ENCODE peak calls at places on chromosomes 6 and 20, in four cellular contexts. F is adrenal gland, S is Peyer's patch, E is iPS DF 6.9. Z is an unnamed sample.

GRCh38 chr6:111038534-111039252 is 48.6 kb upstream of the SLC16A10 start:
- DNase-seq in F (no peak), S (no peak), E (no peak), Z (no peak)

GRCh38 chr6:150204705-150205472 is 62.0 kb downstream of the PPP1R14C start:
- DNase-seq in F (no peak), S (no peak), E (no peak), Z (no peak)

GRCh38 chr6:24147453-24148153 is 21.6 kb downstream of the NRSN1 start:
- DNase-seq in F (no peak), S (no peak), E (no peak), Z (no peak)

GRCh38 chr6:135759831-135760230 is 91.7 kb upstream of the PDE7B start:
- DNase-seq in F (no peak), S (no peak), E (peak; percentile 11), Z (no peak)

GRCh38 chr6:42441661-42442081 is 10.1 kb downstream of the TRERF1 start:
- DNase-seq in F (peak; percentile 51), S (peak; percentile 42), E (no peak), Z (no peak)

GRCh38 chr6:82554706-82555105 is 191.1 kb downstream of the TPBG start:
- DNase-seq in F (no peak), S (no peak), E (no peak), Z (no peak)

GRCh38 chr6:33343953-33344611 is 26.5 kb upstream of the ZBTB22 start:
- DNase-seq in F (no peak), S (peak; percentile 81), E (no peak), Z (no peak)

GRCh38 chr20:20603339-20603990 is 109.0 kb downstream of the RALGAPA2 start:
- DNase-seq in F (no peak), S (no peak), E (no peak), Z (no peak)

GRCh38 chr6:137890983-137891537 is 24.0 kb downstream of the TNFAIP3 start:
- DNase-seq in F (no peak), S (no peak), E (no peak), Z (no peak)

GRCh38 chr20:64180673-64181072 is 16.4 kb downstream of the MYT1 start:
- DNase-seq in F (no peak), S (no peak), E (no peak), Z (no peak)

GRCh38 chr20:44730441-44730840 is 15.2 kb upstream of the KCNK15 start:
- DNase-seq in F (no peak), S (no peak), E (no peak), Z (no peak)

GRCh38 chr6:32436995-32437836 is 2.5 kb upstream of the HLA-DRA start:
- DNase-seq in F (no peak), S (no peak), E (no peak), Z (no peak)

GRCh38 chr6:134293659-134294161 is 24.2 kb downstream of the SGK1 start:
- DNase-seq in F (no peak), S (no peak), E (no peak), Z (no peak)

GRCh38 chr20:2698912-2699311 is 6.3 kb downstream of the EBF4 start:
- DNase-seq in F (peak; percentile 39), S (no peak), E (no peak), Z (no peak)

GRCh38 chr6:5416250-5416649 is 154.9 kb downstream of the FARS2 start:
- DNase-seq in F (no peak), S (no peak), E (no peak), Z (no peak)

GRCh38 chr6:143325379-143326140 is 124.9 kb downstream of the ADAT2 start:
- DNase-seq in F (no peak), S (no peak), E (no peak), Z (no peak)

GRCh38 chr6:22334778-22335177 is 37.9 kb upstream of the PRL start:
- DNase-seq in F (no peak), S (no peak), E (no peak), Z (no peak)

GRCh38 chr6:32965901-32966300 is 2.5 kb upstream of the BRD2 start:
- DNase-seq in F (no peak), S (no peak), E (no peak), Z (no peak)

GRCh38 chr6:170128811-170129681 is 161.8 kb downstream of the DLL1 start:
- DNase-seq in F (no peak), S (peak; percentile 27), E (no peak), Z (peak; percentile 13)

GRCh38 chr6:131758920-131759319 is 48.1 kb upstream of the CTAGE9 start:
- DNase-seq in F (no peak), S (no peak), E (no peak), Z (no peak)

GRCh38 chr20:56400001-56400640 is 7.7 kb downstream of the CSTF1 start:
- DNase-seq in F (peak; percentile 78), S (peak; percentile 79), E (peak; percentile 37), Z (peak; percentile 85)

GRCh38 chr6:70547313-70547712 is 19.4 kb upstream of the SDHAF4 start:
- DNase-seq in F (no peak), S (no peak), E (no peak), Z (no peak)

GRCh38 chr6:149185799-149186357 is 131.6 kb upstream of the TAB2 start:
- DNase-seq in F (no peak), S (no peak), E (no peak), Z (no peak)

GRCh38 chr6:143773503-143773902 is 69.6 kb upstream of the LTV1 start:
- DNase-seq in F (no peak), S (no peak), E (no peak), Z (no peak)

GRCh38 chr6:155108070-155108815 is 113.1 kb downstream of the TIAM2 start:
- DNase-seq in F (no peak), S (no peak), E (no peak), Z (no peak)

GRCh38 chr6:52415917-52416628 is 4.1 kb upstream of the EFHC1 start:
- DNase-seq in F (no peak), S (no peak), E (no peak), Z (no peak)

GRCh38 chr6:9192405-9192909 is 757.1 kb upstream of the SLC35B3 start:
- DNase-seq in F (no peak), S (no peak), E (no peak), Z (no peak)

GRCh38 chr6:9195322-9195721 is 760.0 kb upstream of the SLC35B3 start:
- DNase-seq in F (no peak), S (no peak), E (no peak), Z (no peak)

GRCh38 chr6:9200712-9201111 is 765.4 kb upstream of the SLC35B3 start:
- DNase-seq in F (no peak), S (no peak), E (no peak), Z (no peak)

GRCh38 chr6:9197726-9198125 is 762.4 kb upstream of the SLC35B3 start:
- DNase-seq in F (no peak), S (no peak), E (no peak), Z (no peak)
- H3K9me3 ChIP-seq in F (no peaks in the 10 kb centered on the region), S (no peaks in the 10 kb centered on the region), E (no peaks in the 10 kb centered on the region), Z (no peaks in the 10 kb centered on the region)

GRCh38 chr20:17963114-17963897 is 5.3 kb downstream of the SNX5 start:
- DNase-seq in F (no peak), S (peak; percentile 46), E (no peak), Z (no peak)

GRCh38 chr20:17961600-17961965 is 7.0 kb downstream of the SNX5 start:
- DNase-seq in F (no peak), S (no peak), E (no peak), Z (no peak)

GRCh38 chr20:17958326-17959256 is 10.0 kb downstream of the SNX5 start:
- DNase-seq in F (no peak), S (no peak), E (no peak), Z (no peak)

GRCh38 chr20:17959257-17959627 is 9.4 kb downstream of the SNX5 start:
- DNase-seq in F (no peak), S (no peak), E (no peak), Z (no peak)

GRCh38 chr20:17960927-17961599 is 7.5 kb downstream of the SNX5 start:
- DNase-seq in F (no peak), S (peak; percentile 58), E (no peak), Z (peak; percentile 35)
- H3K4me1 ChIP-seq in F (peaks cover 87% of the 10 kb centered on the region), S (peaks cover 85% of the 10 kb centered on the region), E (peaks cover 2% of the 10 kb centered on the region), Z (peaks cover 52% of the 10 kb centered on the region)

DNA sequence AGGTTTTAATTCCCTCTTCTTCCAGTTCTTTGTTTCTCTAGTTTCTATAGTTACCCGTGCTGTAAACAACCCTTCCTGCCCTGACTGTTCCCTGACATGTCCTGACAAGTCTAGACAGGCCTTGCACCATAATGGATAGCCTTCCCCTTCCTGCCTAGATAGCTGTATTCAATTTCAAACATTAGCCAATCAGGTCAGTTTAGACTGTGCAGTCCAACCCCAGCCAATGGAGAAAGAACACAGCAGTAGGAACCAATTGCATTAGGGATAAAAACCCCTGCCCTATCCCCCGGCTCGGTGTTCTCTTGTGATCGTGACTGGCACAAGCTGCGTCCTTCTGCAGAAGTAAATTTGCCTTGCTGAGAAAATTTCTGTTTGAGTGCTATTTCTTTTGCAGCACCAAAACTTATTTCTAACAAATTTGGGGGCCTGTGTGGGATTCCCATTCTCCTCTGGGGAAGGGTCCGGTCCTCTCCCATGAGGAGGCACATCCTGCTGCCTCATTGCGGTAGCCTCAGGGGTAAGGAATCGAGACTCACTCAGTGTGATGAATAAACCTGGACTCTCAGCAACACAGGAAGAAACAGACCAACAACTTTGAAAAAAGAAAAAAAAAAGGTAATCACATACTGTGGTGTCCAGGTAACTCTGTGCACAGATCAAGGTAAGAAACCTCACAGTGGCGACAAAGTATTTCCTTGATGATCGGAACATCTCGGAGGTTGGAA is 248.7 kb upstream of the ECI2 start:
- DNase-seq in F (no peak), S (no peak), E (no peak), Z (no peak)
- H3K9me3 ChIP-seq in F (no peaks in the 10 kb centered on the region), S (no peaks in the 10 kb centered on the region), E (no peaks in the 10 kb centered on the region), Z (no peaks in the 10 kb centered on the region)

GRCh38 chr20:53582574-53583351 is 10.9 kb downstream of the ZNF217 start:
- DNase-seq in F (peak; percentile 59), S (peak; percentile 66), E (no peak), Z (no peak)

GRCh38 chr20:53581444-53582311 is 12.0 kb downstream of the ZNF217 start:
- DNase-seq in F (peak; percentile 50), S (peak; percentile 79), E (no peak), Z (no peak)

DNA sequence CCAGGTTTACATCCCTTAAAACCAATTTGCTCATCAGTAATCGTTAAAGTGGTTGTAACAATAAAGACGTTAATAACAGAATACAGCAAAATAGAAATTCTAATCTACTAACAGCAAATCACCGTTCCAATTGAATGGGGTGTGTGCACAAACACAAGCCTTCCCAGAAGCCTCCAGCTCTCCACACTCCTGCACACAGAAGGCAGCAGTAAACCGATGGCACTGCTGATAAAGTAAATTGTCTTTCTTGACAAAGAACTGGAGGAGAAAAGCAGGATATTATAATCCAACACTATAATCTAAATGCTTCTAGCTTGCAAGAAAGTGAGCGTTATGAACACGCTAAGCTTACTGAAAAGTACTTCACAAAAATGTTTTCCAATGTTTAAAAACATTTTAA is 7.0 kb downstream of the ZNF217 start:
- DNase-seq in F (no peak), S (peak; percentile 43), E (no peak), Z (no peak)
- H3K4me1 ChIP-seq in F (peaks cover 48% of the 10 kb centered on the region), S (peaks cover 44% of the 10 kb centered on the region), E (peaks cover 1% of the 10 kb centered on the region), Z (peaks cover 3% of the 10 kb centered on the region)

GRCh38 chr6:165096209-165096608 is 213.2 kb downstream of the C6orf118 start:
- DNase-seq in F (no peak), S (no peak), E (no peak), Z (no peak)
- H3K9me3 ChIP-seq in F (no peaks in the 10 kb centered on the region), S (no peaks in the 10 kb centered on the region), E (no peaks in the 10 kb centered on the region), Z (no peaks in the 10 kb centered on the region)

Z was measured in testis.